ENCODE peak calls at places on chromosomes 1 and 21, in seven cellular contexts. C is nucleus accumbens, Z is WTC11, L is LoVo, F is AG08396, H is RWPE2, P is bronchial epithelial cell. A is an unnamed sample.

GRCh38 chr1:20588634-20589225 is at the start of gene CDA:
- DNase-seq in L (peak), P (peak), F (no peak), Z (peak), C (no peak), H (peak), A (peak)

GRCh38 chr1:3000671-3001470 is 20.4 kb upstream of the ACTRT2 start:
- DNase-seq in C (no peak), L (no peak), H (peak), Z (no peak), P (no peak), F (no peak), A (no peak)

GRCh38 chr1:207034208-207034607 is 1.7 kb upstream of the C1orf116 start:
- DNase-seq in F (no peak), L (no peak), Z (no peak), C (no peak), P (peak), H (no peak), A (no peak)

GRCh38 chr1:192538407-192539311 is 36.9 kb upstream of the RGS1 start:
- DNase-seq in C (no peak), F (no peak), P (no peak), H (no peak), Z (no peak), L (no peak), A (no peak)

GRCh38 chr1:207952617-207953542 is 42.0 kb upstream of the CD34 start:
- DNase-seq in Z (no peak), P (peak), L (no peak), H (no peak), F (no peak), C (no peak), A (no peak)

GRCh38 chr1:160646711-160647328 is at the start of gene SLAMF1:
- DNase-seq in L (no peak), H (no peak), F (no peak), Z (no peak), P (no peak), C (no peak), A (no peak)

GRCh38 chr1:182163821-182164223 is 102.3 kb upstream of the ZNF648 start:
- DNase-seq in C (peak), Z (no peak), F (peak), H (no peak), P (no peak), L (no peak), A (no peak)

GRCh38 chr1:32073387-32074229 is 869 bp downstream of the TMEM39B start:
- DNase-seq in F (no peak), Z (no peak), L (no peak), P (no peak), H (no peak), C (no peak), A (no peak)

GRCh38 chr1:44318097-44319088 is 36.7 kb downstream of the ERI3 start:
- DNase-seq in C (no peak), Z (peak), L (peak), P (peak), F (peak), H (no peak), A (peak)

GRCh38 chr21:43805275-43805800 is 16.0 kb downstream of the RRP1 start:
- DNase-seq in P (no peak), L (no peak), H (no peak), F (no peak), C (no peak), Z (no peak), A (no peak)

GRCh38 chr1:150683914-150684313 is 13.0 kb downstream of the GOLPH3L start:
- DNase-seq in H (no peak), P (no peak), F (no peak), Z (no peak), L (no peak), C (no peak), A (no peak)

GRCh38 chr1:235739124-235739523 is 89.5 kb upstream of the GNG4 start:
- DNase-seq in L (no peak), P (peak), Z (no peak), H (no peak), F (peak), C (no peak), A (no peak)

GRCh38 chr1:10651793-10652192 is 144.7 kb downstream of the CASZ1 start:
- DNase-seq in Z (peak), H (no peak), C (no peak), P (no peak), L (no peak), F (no peak), A (no peak)

GRCh38 chr1:117661027-117661426 is 55.2 kb downstream of the TENT5C start:
- DNase-seq in P (no peak), H (no peak), C (no peak), L (no peak), Z (no peak), F (no peak), A (no peak)

GRCh38 chr1:19405761-19406481 is 79.4 kb downstream of the CAPZB start:
- DNase-seq in C (no peak), F (no peak), H (no peak), L (no peak), Z (no peak), P (no peak), A (no peak)

GRCh38 chr1:43121251-43121650 is 50.8 kb downstream of the EBNA1BP2 start:
- DNase-seq in H (no peak), F (no peak), Z (no peak), C (no peak), L (no peak), P (peak), A (no peak)

GRCh38 chr1:189524501-189524900 is 953.2 kb downstream of the BRINP3 start:
- DNase-seq in P (peak), C (no peak), F (no peak), L (no peak), H (no peak), Z (no peak), A (no peak)

GRCh38 chr1:1985375-1986050 is 18.1 kb downstream of the CFAP74 start:
- DNase-seq in P (no peak), H (no peak), Z (no peak), L (no peak), F (no peak), C (no peak), A (no peak)

GRCh38 chr1:182149411-182149965 is 88.0 kb upstream of the ZNF648 start:
- DNase-seq in H (no peak), F (peak), L (no peak), Z (no peak), C (no peak), P (peak), A (no peak)

GRCh38 chr1:14281412-14281811 is 317.1 kb upstream of the KAZN start:
- DNase-seq in F (no peak), Z (no peak), P (no peak), C (no peak), H (no peak), L (no peak), A (no peak)

GRCh38 chr1:43506233-43506632 is 24.4 kb upstream of the PTPRF start:
- DNase-seq in H (no peak), P (no peak), L (no peak), F (no peak), Z (no peak), C (no peak), A (peak)

GRCh38 chr1:232538224-232538942 is 91.5 kb downstream of the SIPA1L2 start:
- DNase-seq in P (peak), Z (peak), H (no peak), C (no peak), F (no peak), L (peak), A (no peak)

GRCh38 chr1:234295626-234296025 is 77.6 kb upstream of the COA6 start:
- DNase-seq in H (no peak), F (no peak), C (no peak), Z (no peak), L (no peak), P (no peak), A (no peak)

GRCh38 chr1:246214708-246215504 is 292.2 kb downstream of the SMYD3 start:
- DNase-seq in H (no peak), P (peak), C (no peak), L (no peak), Z (no peak), F (peak), A (no peak)

GRCh38 chr1:243710467-243710866 is 139.6 kb downstream of the AKT3 start:
- DNase-seq in Z (no peak), P (no peak), F (no peak), C (no peak), L (no peak), H (no peak), A (no peak)

GRCh38 chr1:25559996-25560395 is 16.6 kb downstream of the LDLRAP1 start:
- DNase-seq in F (no peak), H (no peak), Z (no peak), P (no peak), L (no peak), C (no peak), A (no peak)

GRCh38 chr1:17070163-17070525 is 16.3 kb upstream of the SDHB start:
- DNase-seq in C (no peak), P (no peak), H (no peak), F (no peak), L (no peak), Z (no peak), A (no peak)

A was measured in left colon.